ENCODE peak calls at places on chromosomes 11 and 22, in six cellular contexts. One of them, this sample, is unnamed.

GRCh38 chr11:72782081-72782920 is 11.5 kb downstream of the STARD10 start:
- DNase-seq in neural progenitor cell: peak
- DNase-seq in AG09309: no peak
- DNase-seq in A673: no peak
- DNase-seq in T47D: peak
- DNase-seq in NCI-H1417: peak
- DNase-seq in this sample: peak

GRCh38 chr11:29844701-29845379 is 172.0 kb downstream of the KCNA4 start:
- DNase-seq in neural progenitor cell: no peak
- DNase-seq in AG09309: no peak
- DNase-seq in A673: no peak
- DNase-seq in T47D: peak
- DNase-seq in NCI-H1417: peak
- DNase-seq in this sample: peak

GRCh38 chr11:66907751-66908173 is 50.4 kb downstream of the PC start:
- DNase-seq in neural progenitor cell: no peak
- DNase-seq in AG09309: no peak
- DNase-seq in A673: no peak
- DNase-seq in T47D: no peak
- DNase-seq in NCI-H1417: no peak
- DNase-seq in this sample: no peak

GRCh38 chr11:120061036-120061760 is 76.7 kb downstream of the TRIM29 start:
- DNase-seq in neural progenitor cell: peak
- DNase-seq in AG09309: no peak
- DNase-seq in A673: no peak
- DNase-seq in T47D: no peak
- DNase-seq in NCI-H1417: peak
- DNase-seq in this sample: peak

GRCh38 chr11:34891611-34892010 is 24.6 kb downstream of the APIP start:
- DNase-seq in neural progenitor cell: no peak
- DNase-seq in AG09309: no peak
- DNase-seq in A673: no peak
- DNase-seq in T47D: no peak
- DNase-seq in NCI-H1417: no peak
- DNase-seq in this sample: no peak

GRCh38 chr22:27998511-27999410 is 79.7 kb upstream of the PITPNB start:
- DNase-seq in neural progenitor cell: no peak
- DNase-seq in AG09309: no peak
- DNase-seq in A673: no peak
- DNase-seq in T47D: no peak
- DNase-seq in NCI-H1417: no peak
- DNase-seq in this sample: no peak

GRCh38 chr11:64759722-64760719 is at the start of gene PYGM:
- DNase-seq in neural progenitor cell: peak
- DNase-seq in AG09309: no peak
- DNase-seq in A673: no peak
- DNase-seq in T47D: peak
- DNase-seq in NCI-H1417: peak
- DNase-seq in this sample: peak

GRCh38 chr11:33262016-33262638 is 4.9 kb downstream of the HIPK3 start:
- DNase-seq in neural progenitor cell: no peak
- DNase-seq in AG09309: no peak
- DNase-seq in A673: no peak
- DNase-seq in T47D: no peak
- DNase-seq in NCI-H1417: no peak
- DNase-seq in this sample: peak

GRCh38 chr22:32619614-32620426 is 145.2 kb downstream of the FBXO7 start:
- DNase-seq in neural progenitor cell: no peak
- DNase-seq in AG09309: no peak
- DNase-seq in A673: no peak
- DNase-seq in T47D: no peak
- DNase-seq in NCI-H1417: no peak
- DNase-seq in this sample: no peak

GRCh38 chr22:19844423-19845368 is 10.0 kb downstream of the GNB1L start:
- DNase-seq in neural progenitor cell: no peak
- DNase-seq in AG09309: peak
- DNase-seq in A673: no peak
- DNase-seq in T47D: peak
- DNase-seq in NCI-H1417: no peak
- DNase-seq in this sample: no peak

GRCh38 chr22:36280379-36280778 is 27.4 kb downstream of the APOL1 start:
- DNase-seq in neural progenitor cell: no peak
- DNase-seq in AG09309: no peak
- DNase-seq in A673: no peak
- DNase-seq in T47D: no peak
- DNase-seq in NCI-H1417: no peak
- DNase-seq in this sample: no peak

GRCh38 chr11:57459112-57460016 is 964 bp upstream of the RTN4RL2 start:
- DNase-seq in neural progenitor cell: peak
- DNase-seq in AG09309: no peak
- DNase-seq in A673: no peak
- DNase-seq in T47D: no peak
- DNase-seq in NCI-H1417: peak
- DNase-seq in this sample: peak